ENCODE peak calls at places on chromosomes 6 and 20, in six cellular contexts. One of them, this sample, is unnamed. For H3K4me1, the result is how much of the 10 kb centered on the place peaks cover.

GRCh38 chr6:41700577-41701347 is 34.6 kb downstream of the TFEB start:
- DNase-seq in hepatocyte: no peak
- DNase-seq in OCI-LY7: no peak
- DNase-seq in HCT116: no peak
- DNase-seq in GM23248: no peak
- DNase-seq in GM23338: peak
- DNase-seq in this sample: peak

GRCh38 chr20:41174373-41174772 is 37.0 kb downstream of the PLCG1 start:
- DNase-seq in OCI-LY7: no peak
- DNase-seq in GM23338: no peak
- DNase-seq in GM23248: no peak
- DNase-seq in hepatocyte: no peak
- DNase-seq in HCT116: no peak
- DNase-seq in this sample: no peak

GRCh38 chr20:62003567-62004405 is 61.9 kb downstream of the TAF4 start:
- DNase-seq in OCI-LY7: peak
- DNase-seq in GM23248: no peak
- DNase-seq in HCT116: no peak
- DNase-seq in GM23338: no peak
- DNase-seq in hepatocyte: no peak
- DNase-seq in this sample: no peak

GRCh38 chr6:136069119-136069518 is 181.0 kb downstream of the MTFR2 start:
- DNase-seq in hepatocyte: peak
- DNase-seq in GM23338: no peak
- DNase-seq in HCT116: no peak
- DNase-seq in OCI-LY7: no peak
- DNase-seq in GM23248: peak
- DNase-seq in this sample: no peak

GRCh38 chr20:17024513-17025105 is 202.2 kb upstream of the PCSK2 start:
- DNase-seq in OCI-LY7: no peak
- DNase-seq in HCT116: peak
- DNase-seq in hepatocyte: peak
- DNase-seq in GM23338: peak
- DNase-seq in GM23248: peak
- DNase-seq in this sample: peak

GRCh38 chr6:53239526-53239925 is 90.9 kb upstream of the GCM1 start:
- DNase-seq in GM23248: no peak
- DNase-seq in GM23338: no peak
- DNase-seq in hepatocyte: no peak
- DNase-seq in OCI-LY7: no peak
- DNase-seq in HCT116: no peak
- DNase-seq in this sample: no peak

GRCh38 chr6:149397384-149397783 is 2.7 kb upstream of the SUMO4 start:
- DNase-seq in GM23338: no peak
- DNase-seq in GM23248: no peak
- DNase-seq in HCT116: no peak
- DNase-seq in OCI-LY7: no peak
- DNase-seq in hepatocyte: no peak
- DNase-seq in this sample: no peak

GRCh38 chr6:7461416-7461815 is 71.8 kb downstream of the RIOK1 start:
- DNase-seq in GM23248: peak
- DNase-seq in OCI-LY7: no peak
- DNase-seq in HCT116: no peak
- DNase-seq in GM23338: no peak
- DNase-seq in hepatocyte: no peak
- DNase-seq in this sample: no peak

GRCh38 chr20:34377072-34377847 is 14.2 kb downstream of the ITCH start:
- DNase-seq in HCT116: no peak
- DNase-seq in OCI-LY7: no peak
- DNase-seq in GM23338: no peak
- DNase-seq in GM23248: no peak
- DNase-seq in hepatocyte: no peak
- DNase-seq in this sample: no peak

GRCh38 chr20:50575869-50576720 is 65.9 kb downstream of the PTPN1 start:
- DNase-seq in OCI-LY7: peak
- DNase-seq in HCT116: peak
- DNase-seq in GM23338: peak
- DNase-seq in hepatocyte: peak
- DNase-seq in GM23248: peak
- DNase-seq in this sample: peak

GRCh38 chr6:137915778-137916177 is 48.7 kb downstream of the TNFAIP3 start:
- DNase-seq in hepatocyte: no peak
- DNase-seq in HCT116: no peak
- DNase-seq in GM23248: no peak
- DNase-seq in OCI-LY7: no peak
- DNase-seq in GM23338: no peak
- DNase-seq in this sample: no peak

GRCh38 chr6:42093582-42094329 is 43.4 kb downstream of the TAF8 start:
- DNase-seq in HCT116: no peak
- DNase-seq in hepatocyte: peak
- DNase-seq in OCI-LY7: no peak
- DNase-seq in GM23248: peak
- DNase-seq in GM23338: peak
- DNase-seq in this sample: no peak

GRCh38 chr6:68575765-68576439 is 59.2 kb upstream of the ADGRB3 start:
- DNase-seq in GM23248: no peak
- DNase-seq in HCT116: no peak
- DNase-seq in GM23338: peak
- DNase-seq in OCI-LY7: no peak
- DNase-seq in hepatocyte: peak
- DNase-seq in this sample: peak

GRCh38 chr6:15575357-15576037 is 87.3 kb downstream of the DTNBP1 start:
- DNase-seq in GM23338: no peak
- DNase-seq in HCT116: no peak
- DNase-seq in hepatocyte: no peak
- DNase-seq in OCI-LY7: no peak
- DNase-seq in GM23248: no peak
- DNase-seq in this sample: no peak

GRCh38 chr20:40797425-40797824 is 108.4 kb upstream of the MAFB start:
- DNase-seq in GM23338: peak
- DNase-seq in OCI-LY7: peak
- DNase-seq in HCT116: peak
- DNase-seq in hepatocyte: peak
- DNase-seq in GM23248: peak
- DNase-seq in this sample: peak

GRCh38 chr20:57013221-57013620 is 253.2 kb downstream of the BMP7 start:
- DNase-seq in OCI-LY7: no peak
- DNase-seq in HCT116: no peak
- DNase-seq in hepatocyte: no peak
- DNase-seq in GM23338: no peak
- DNase-seq in GM23248: no peak
- DNase-seq in this sample: no peak

GRCh38 chr6:89346433-89346832 is 6.1 kb downstream of the UBE2J1 start:
- DNase-seq in OCI-LY7: no peak
- DNase-seq in hepatocyte: no peak
- DNase-seq in HCT116: no peak
- DNase-seq in GM23338: no peak
- DNase-seq in GM23248: no peak
- DNase-seq in this sample: no peak

GRCh38 chr6:146305098-146305497 is 238.5 kb upstream of the RAB32 start:
- DNase-seq in HCT116: no peak
- DNase-seq in GM23338: no peak
- DNase-seq in hepatocyte: no peak
- DNase-seq in GM23248: no peak
- DNase-seq in OCI-LY7: no peak
- DNase-seq in this sample: peak

GRCh38 chr6:168355716-168356522 is 36.3 kb upstream of the DACT2 start:
- DNase-seq in GM23338: peak
- DNase-seq in GM23248: peak
- DNase-seq in OCI-LY7: no peak
- DNase-seq in hepatocyte: peak
- DNase-seq in HCT116: peak
- DNase-seq in this sample: peak

GRCh38 chr20:4371623-4372246 is 350.0 kb upstream of the PRND start:
- DNase-seq in GM23338: no peak
- DNase-seq in OCI-LY7: no peak
- DNase-seq in GM23248: no peak
- DNase-seq in hepatocyte: no peak
- DNase-seq in HCT116: no peak
- DNase-seq in this sample: no peak

GRCh38 chr6:149859368-149859767 is 4.8 kb downstream of the LRP11 start:
- DNase-seq in HCT116: no peak
- DNase-seq in GM23338: no peak
- DNase-seq in OCI-LY7: no peak
- DNase-seq in GM23248: peak
- DNase-seq in hepatocyte: peak
- DNase-seq in this sample: no peak

GRCh38 chr6:141675957-141676356 is 456.8 kb upstream of the GJE1 start:
- DNase-seq in OCI-LY7: no peak
- DNase-seq in hepatocyte: no peak
- DNase-seq in GM23338: no peak
- DNase-seq in GM23248: peak
- DNase-seq in HCT116: peak
- DNase-seq in this sample: no peak

GRCh38 chr6:65819152-65819551 is 112.1 kb upstream of the EYS start:
- DNase-seq in OCI-LY7: no peak
- DNase-seq in HCT116: no peak
- DNase-seq in GM23338: no peak
- DNase-seq in GM23248: no peak
- DNase-seq in hepatocyte: no peak
- DNase-seq in this sample: no peak

GRCh38 chr20:47561175-47561574 is 59.5 kb downstream of the NCOA3 start:
- DNase-seq in GM23248: peak
- DNase-seq in OCI-LY7: no peak
- DNase-seq in HCT116: no peak
- DNase-seq in hepatocyte: peak
- DNase-seq in GM23338: no peak
- DNase-seq in this sample: no peak

GRCh38 chr6:12440981-12441380 is 150.8 kb downstream of the EDN1 start:
- DNase-seq in hepatocyte: no peak
- DNase-seq in GM23338: peak
- DNase-seq in HCT116: no peak
- DNase-seq in GM23248: peak
- DNase-seq in OCI-LY7: no peak
- DNase-seq in this sample: peak

GRCh38 chr6:32113386-32114352 is 4.5 kb upstream of the TNXB start:
- DNase-seq in HCT116: no peak
- DNase-seq in hepatocyte: peak
- DNase-seq in GM23338: peak
- DNase-seq in GM23248: peak
- DNase-seq in OCI-LY7: no peak
- DNase-seq in this sample: peak

GRCh38 chr20:51237278-51237677 is 214.4 kb upstream of the KCNG1 start:
- DNase-seq in hepatocyte: no peak
- DNase-seq in GM23248: peak
- DNase-seq in GM23338: no peak
- DNase-seq in OCI-LY7: no peak
- DNase-seq in HCT116: no peak
- DNase-seq in this sample: no peak

GRCh38 chr6:152575621-152576150 is 61.5 kb downstream of the SYNE1 start:
- DNase-seq in hepatocyte: no peak
- DNase-seq in HCT116: no peak
- DNase-seq in GM23248: peak
- DNase-seq in GM23338: peak
- DNase-seq in OCI-LY7: no peak
- DNase-seq in this sample: no peak

GRCh38 chr6:21769973-21770372 is 176.4 kb downstream of the SOX4 start:
- DNase-seq in OCI-LY7: no peak
- DNase-seq in GM23338: no peak
- DNase-seq in hepatocyte: peak
- DNase-seq in GM23248: peak
- DNase-seq in HCT116: no peak
- DNase-seq in this sample: no peak

GRCh38 chr6:166798652-166799051 is 157.7 kb downstream of the RNASET2 start:
- DNase-seq in GM23248: no peak
- DNase-seq in HCT116: no peak
- DNase-seq in GM23338: no peak
- DNase-seq in OCI-LY7: no peak
- DNase-seq in hepatocyte: no peak
- DNase-seq in this sample: no peak

GRCh38 chr20:24987244-24987643 is 5.3 kb downstream of the APMAP start:
- DNase-seq in GM23338: no peak
- DNase-seq in OCI-LY7: no peak
- DNase-seq in HCT116: no peak
- DNase-seq in hepatocyte: no peak
- DNase-seq in GM23248: peak
- DNase-seq in this sample: no peak
- H3K4me1 ChIP-seq in GM23338: under half
- H3K4me1 ChIP-seq in OCI-LY7: under half
- H3K4me1 ChIP-seq in HCT116: under half
- H3K4me1 ChIP-seq in hepatocyte: under half
- H3K4me1 ChIP-seq in GM23248: under half
- H3K4me1 ChIP-seq in this sample: under half

GRCh38 chr20:45341939-45342862 is 6.0 kb downstream of the SDC4 start:
- DNase-seq in GM23338: peak
- DNase-seq in HCT116: no peak
- DNase-seq in GM23248: peak
- DNase-seq in OCI-LY7: no peak
- DNase-seq in hepatocyte: peak
- DNase-seq in this sample: peak

GRCh38 chr20:45342863-45343444 is 5.3 kb downstream of the SDC4 start:
- DNase-seq in GM23248: no peak
- DNase-seq in OCI-LY7: no peak
- DNase-seq in hepatocyte: no peak
- DNase-seq in HCT116: no peak
- DNase-seq in GM23338: no peak
- DNase-seq in this sample: no peak

GRCh38 chr20:45343867-45344721 is 4.1 kb downstream of the SDC4 start:
- DNase-seq in hepatocyte: peak
- DNase-seq in OCI-LY7: no peak
- DNase-seq in GM23338: no peak
- DNase-seq in GM23248: peak
- DNase-seq in HCT116: peak
- DNase-seq in this sample: no peak

GRCh38 chr20:45345104-45345936 is 2.9 kb downstream of the SDC4 start:
- DNase-seq in GM23248: no peak
- DNase-seq in HCT116: no peak
- DNase-seq in GM23338: no peak
- DNase-seq in hepatocyte: no peak
- DNase-seq in OCI-LY7: no peak
- DNase-seq in this sample: no peak

GRCh38 chr20:45343445-45343866 is 4.8 kb downstream of the SDC4 start:
- DNase-seq in HCT116: no peak
- DNase-seq in GM23248: no peak
- DNase-seq in GM23338: no peak
- DNase-seq in hepatocyte: peak
- DNase-seq in OCI-LY7: no peak
- DNase-seq in this sample: no peak
- H3K27ac ChIP-seq in HCT116: peak
- H3K27ac ChIP-seq in GM23248: peak
- H3K27ac ChIP-seq in GM23338: peak
- H3K27ac ChIP-seq in hepatocyte: peak
- H3K27ac ChIP-seq in OCI-LY7: no peak
- H3K27ac ChIP-seq in this sample: no peak

GRCh38 chr6:2396292-2396691 is 150.9 kb upstream of the GMDS start:
- DNase-seq in GM23248: no peak
- DNase-seq in hepatocyte: no peak
- DNase-seq in HCT116: no peak
- DNase-seq in OCI-LY7: no peak
- DNase-seq in GM23338: peak
- DNase-seq in this sample: no peak

GRCh38 chr6:2396856-2397640 is 151.6 kb upstream of the GMDS start:
- DNase-seq in GM23338: no peak
- DNase-seq in HCT116: no peak
- DNase-seq in GM23248: peak
- DNase-seq in hepatocyte: peak
- DNase-seq in OCI-LY7: no peak
- DNase-seq in this sample: no peak
- TF ChIP-seq EZH2phosphoT487 in GM23338: no peak
- TF ChIP-seq EZH2phosphoT487 in HCT116: no peak
- TF ChIP-seq EZH2phosphoT487 in GM23248: no peak
- TF ChIP-seq EZH2phosphoT487 in hepatocyte: no peak
- TF ChIP-seq EZH2phosphoT487 in OCI-LY7: no peak
- TF ChIP-seq EZH2phosphoT487 in this sample: no peak

GRCh38 chr6:17622144-17622543 is 22.0 kb downstream of the FAM8A1 start:
- DNase-seq in GM23338: no peak
- DNase-seq in GM23248: peak
- DNase-seq in OCI-LY7: no peak
- DNase-seq in hepatocyte: no peak
- DNase-seq in HCT116: no peak
- DNase-seq in this sample: no peak
- H3K4me1 ChIP-seq in GM23338: under half
- H3K4me1 ChIP-seq in GM23248: under half
- H3K4me1 ChIP-seq in OCI-LY7: under half
- H3K4me1 ChIP-seq in hepatocyte: under half
- H3K4me1 ChIP-seq in HCT116: under half
- H3K4me1 ChIP-seq in this sample: under half

This sample was measured in neural progenitor cell.